ENCODE peak calls at places on chromosomes 4 and X, in six cellular contexts. One of them, this sample, is unnamed.

GRCh38 chr4:683982-684571 is 4.9 kb downstream of the SLC49A3 start:
- DNase-seq in HepG2: peak; percentile 63
- DNase-seq in K562: peak; percentile 69
- DNase-seq in H1: no peak
- DNase-seq in SK-N-SH: peak; percentile 90
- DNase-seq in GM12878: no peak
- DNase-seq in this sample: no peak

GRCh38 chr4:83552924-83553323 is 17.0 kb downstream of the GPAT3 start:
- DNase-seq in HepG2: no peak
- DNase-seq in H1: no peak
- DNase-seq in GM12878: no peak
- DNase-seq in K562: no peak
- DNase-seq in SK-N-SH: no peak
- DNase-seq in this sample: peak; percentile 52

GRCh38 chr4:2792711-2793577 is at the start of gene SH3BP2:
- DNase-seq in GM12878: no peak
- DNase-seq in H1: no peak
- DNase-seq in SK-N-SH: peak; percentile 96
- DNase-seq in HepG2: peak; percentile 63
- DNase-seq in K562: peak; percentile 97
- DNase-seq in this sample: peak; percentile 47

GRCh38 chrX:70354726-70355125 is 64.8 kb downstream of the KIF4A start:
- DNase-seq in SK-N-SH: no peak
- DNase-seq in HepG2: no peak
- DNase-seq in GM12878: no peak
- DNase-seq in K562: no peak
- DNase-seq in H1: no peak
- DNase-seq in this sample: no peak

GRCh38 chrX:10197597-10198210 is 40.9 kb downstream of the CLCN4 start:
- DNase-seq in K562: no peak
- DNase-seq in GM12878: no peak
- DNase-seq in H1: no peak
- DNase-seq in HepG2: no peak
- DNase-seq in SK-N-SH: no peak
- DNase-seq in this sample: no peak

GRCh38 chrX:12954981-12955380 is 19.9 kb upstream of the TMSB4X start:
- DNase-seq in SK-N-SH: no peak
- DNase-seq in H1: no peak
- DNase-seq in K562: no peak
- DNase-seq in GM12878: no peak
- DNase-seq in HepG2: no peak
- DNase-seq in this sample: no peak

GRCh38 chr4:85005865-85006377 is 39.4 kb upstream of the WDFY3 start:
- DNase-seq in GM12878: no peak
- DNase-seq in H1: no peak
- DNase-seq in K562: no peak
- DNase-seq in HepG2: no peak
- DNase-seq in SK-N-SH: no peak
- DNase-seq in this sample: no peak

GRCh38 chr4:96784336-96784735 is 944.4 kb downstream of the PDHA2 start:
- DNase-seq in HepG2: no peak
- DNase-seq in K562: no peak
- DNase-seq in GM12878: no peak
- DNase-seq in SK-N-SH: no peak
- DNase-seq in H1: no peak
- DNase-seq in this sample: no peak

GRCh38 chr4:67288964-67289363 is 256.3 kb downstream of the CENPC start:
- DNase-seq in SK-N-SH: peak; percentile 34
- DNase-seq in GM12878: no peak
- DNase-seq in K562: peak; percentile 21
- DNase-seq in HepG2: peak; percentile 14
- DNase-seq in H1: peak; percentile 46
- DNase-seq in this sample: peak; percentile 24

GRCh38 chr4:7398788-7399432 is 35.8 kb downstream of the PSAPL1 start:
- DNase-seq in SK-N-SH: no peak
- DNase-seq in HepG2: no peak
- DNase-seq in GM12878: no peak
- DNase-seq in K562: no peak
- DNase-seq in H1: no peak
- DNase-seq in this sample: no peak

GRCh38 chrX:125289920-125290319 is 29.8 kb upstream of the TEX13C start:
- DNase-seq in H1: no peak
- DNase-seq in HepG2: no peak
- DNase-seq in SK-N-SH: no peak
- DNase-seq in GM12878: no peak
- DNase-seq in K562: no peak
- DNase-seq in this sample: no peak

GRCh38 chr4:143185253-143186107 is 763 bp downstream of the USP38 start:
- DNase-seq in GM12878: no peak
- DNase-seq in SK-N-SH: peak; percentile 6
- DNase-seq in H1: no peak
- DNase-seq in K562: no peak
- DNase-seq in HepG2: peak; percentile 16
- DNase-seq in this sample: peak; percentile 23

GRCh38 chr4:85968945-85969830 is 390.7 kb downstream of the MAPK10 start:
- DNase-seq in K562: no peak
- DNase-seq in SK-N-SH: peak; percentile 31
- DNase-seq in GM12878: no peak
- DNase-seq in H1: no peak
- DNase-seq in HepG2: peak; percentile 33
- DNase-seq in this sample: peak; percentile 35

GRCh38 chrX:153770606-153771175 is 6.6 kb downstream of the PLXNB3 start:
- DNase-seq in HepG2: no peak
- DNase-seq in K562: no peak
- DNase-seq in H1: no peak
- DNase-seq in SK-N-SH: peak; percentile 25
- DNase-seq in GM12878: no peak
- DNase-seq in this sample: no peak

GRCh38 chr4:7995866-7996265 is 56.2 kb upstream of the AFAP1 start:
- DNase-seq in H1: no peak
- DNase-seq in GM12878: no peak
- DNase-seq in HepG2: no peak
- DNase-seq in K562: no peak
- DNase-seq in SK-N-SH: no peak
- DNase-seq in this sample: no peak

GRCh38 chrX:111164728-111165127 is 68.7 kb downstream of the PAK3 start:
- DNase-seq in HepG2: no peak
- DNase-seq in K562: peak; percentile 3
- DNase-seq in H1: no peak
- DNase-seq in SK-N-SH: peak; percentile 2
- DNase-seq in GM12878: no peak
- DNase-seq in this sample: peak; percentile 8

GRCh38 chrX:3712870-3713224 is 602 bp downstream of the PRKX start:
- DNase-seq in K562: peak; percentile 38
- DNase-seq in HepG2: no peak
- DNase-seq in GM12878: no peak
- DNase-seq in SK-N-SH: no peak
- DNase-seq in H1: no peak
- DNase-seq in this sample: no peak

GRCh38 chr4:141131738-141132688 is 1.3 kb downstream of the RNF150 start:
- DNase-seq in H1: no peak
- DNase-seq in K562: no peak
- DNase-seq in GM12878: no peak
- DNase-seq in HepG2: no peak
- DNase-seq in SK-N-SH: no peak
- DNase-seq in this sample: no peak

GRCh38 chr4:87038837-87039715 is 104.3 kb downstream of the AFF1 start:
- DNase-seq in K562: no peak
- DNase-seq in HepG2: no peak
- DNase-seq in H1: no peak
- DNase-seq in GM12878: no peak
- DNase-seq in SK-N-SH: peak; percentile 59
- DNase-seq in this sample: peak; percentile 60

DNA sequence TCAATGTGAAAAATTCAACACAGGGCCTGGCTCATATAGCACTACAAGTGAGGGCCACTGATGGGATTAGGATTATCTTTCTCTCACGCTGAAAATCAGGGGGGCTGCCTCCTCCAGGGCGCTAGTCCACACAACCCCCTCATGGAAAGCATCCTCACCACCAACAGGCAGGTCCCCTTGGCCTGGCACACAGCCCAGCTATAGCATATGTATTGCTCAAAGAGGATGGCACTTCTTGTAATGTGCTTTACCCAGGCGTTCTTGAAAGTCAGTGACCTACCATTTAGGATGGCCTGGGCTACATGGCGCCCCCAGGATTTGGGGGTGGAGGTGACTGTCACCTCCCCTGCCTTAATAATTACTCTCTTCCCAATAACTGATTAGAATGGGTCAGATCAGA is 71.0 kb upstream of the LSM6 start:
- DNase-seq in GM12878: no peak
- DNase-seq in HepG2: no peak
- DNase-seq in SK-N-SH: no peak
- DNase-seq in K562: no peak
- DNase-seq in H1: no peak
- DNase-seq in this sample: no peak
- TF ChIP-seq CHD2 in GM12878: no peak
- TF ChIP-seq CHD2 in HepG2: no peak
- TF ChIP-seq CHD2 in SK-N-SH: no peak
- TF ChIP-seq CHD2 in K562: no peak
- TF ChIP-seq CHD2 in H1: no peak
- TF ChIP-seq CHD2 in this sample: no peak

GRCh38 chrX:25343060-25343459 is 327.3 kb upstream of the ARX start:
- DNase-seq in H1: no peak
- DNase-seq in SK-N-SH: no peak
- DNase-seq in HepG2: no peak
- DNase-seq in K562: no peak
- DNase-seq in GM12878: no peak
- DNase-seq in this sample: no peak
- TF ChIP-seq CHD2 in H1: no peak
- TF ChIP-seq CHD2 in SK-N-SH: no peak
- TF ChIP-seq CHD2 in HepG2: no peak
- TF ChIP-seq CHD2 in K562: no peak
- TF ChIP-seq CHD2 in GM12878: no peak
- TF ChIP-seq CHD2 in this sample: no peak

GRCh38 chr4:152748619-152749018 is 30.9 kb downstream of the TIGD4 start:
- DNase-seq in SK-N-SH: no peak
- DNase-seq in H1: no peak
- DNase-seq in K562: no peak
- DNase-seq in HepG2: no peak
- DNase-seq in GM12878: no peak
- DNase-seq in this sample: no peak
- TF ChIP-seq CHD2 in SK-N-SH: no peak
- TF ChIP-seq CHD2 in H1: no peak
- TF ChIP-seq CHD2 in K562: no peak
- TF ChIP-seq CHD2 in HepG2: no peak
- TF ChIP-seq CHD2 in GM12878: no peak
- TF ChIP-seq CHD2 in this sample: no peak

GRCh38 chr4:15809473-15809872 is 31.3 kb downstream of the CD38 start:
- DNase-seq in SK-N-SH: no peak
- DNase-seq in HepG2: no peak
- DNase-seq in K562: no peak
- DNase-seq in GM12878: no peak
- DNase-seq in H1: no peak
- DNase-seq in this sample: no peak

GRCh38 chr4:15809058-15809457 is 30.9 kb downstream of the CD38 start:
- DNase-seq in K562: no peak
- DNase-seq in HepG2: no peak
- DNase-seq in H1: no peak
- DNase-seq in SK-N-SH: no peak
- DNase-seq in GM12878: peak; percentile 45
- DNase-seq in this sample: no peak

GRCh38 chr4:15811703-15812325 is 33.7 kb downstream of the CD38 start:
- DNase-seq in K562: no peak
- DNase-seq in HepG2: no peak
- DNase-seq in SK-N-SH: no peak
- DNase-seq in GM12878: no peak
- DNase-seq in H1: no peak
- DNase-seq in this sample: no peak

GRCh38 chr4:15805583-15806517 is 27.7 kb downstream of the CD38 start:
- DNase-seq in GM12878: peak; percentile 48
- DNase-seq in H1: no peak
- DNase-seq in K562: peak; percentile 54
- DNase-seq in HepG2: peak; percentile 53
- DNase-seq in SK-N-SH: peak; percentile 39
- DNase-seq in this sample: peak; percentile 17
- TF ChIP-seq CHD2 in GM12878: no peak
- TF ChIP-seq CHD2 in H1: no peak
- TF ChIP-seq CHD2 in K562: no peak
- TF ChIP-seq CHD2 in HepG2: no peak
- TF ChIP-seq CHD2 in SK-N-SH: no peak
- TF ChIP-seq CHD2 in this sample: no peak

GRCh38 chr4:148315049-148315448 is 127.2 kb downstream of the NR3C2 start:
- DNase-seq in GM12878: no peak
- DNase-seq in SK-N-SH: no peak
- DNase-seq in HepG2: no peak
- DNase-seq in H1: no peak
- DNase-seq in K562: no peak
- DNase-seq in this sample: no peak
- TF ChIP-seq CHD2 in GM12878: no peak
- TF ChIP-seq CHD2 in SK-N-SH: no peak
- TF ChIP-seq CHD2 in HepG2: no peak
- TF ChIP-seq CHD2 in H1: no peak
- TF ChIP-seq CHD2 in K562: no peak
- TF ChIP-seq CHD2 in this sample: no peak

GRCh38 chr4:158630893-158631292 is 40.8 kb downstream of the C4orf46 start:
- DNase-seq in GM12878: no peak
- DNase-seq in HepG2: no peak
- DNase-seq in H1: no peak
- DNase-seq in SK-N-SH: no peak
- DNase-seq in K562: no peak
- DNase-seq in this sample: no peak
- TF ChIP-seq CHD2 in GM12878: no peak
- TF ChIP-seq CHD2 in HepG2: no peak
- TF ChIP-seq CHD2 in H1: no peak
- TF ChIP-seq CHD2 in SK-N-SH: no peak
- TF ChIP-seq CHD2 in K562: no peak
- TF ChIP-seq CHD2 in this sample: no peak

GRCh38 chrX:103398321-103398937 is 22.1 kb downstream of the BEX3 start:
- DNase-seq in GM12878: no peak
- DNase-seq in HepG2: peak; percentile 34
- DNase-seq in SK-N-SH: no peak
- DNase-seq in H1: no peak
- DNase-seq in K562: peak; percentile 15
- DNase-seq in this sample: peak; percentile 64
- TF ChIP-seq CHD2 in GM12878: no peak
- TF ChIP-seq CHD2 in HepG2: no peak
- TF ChIP-seq CHD2 in SK-N-SH: no peak
- TF ChIP-seq CHD2 in H1: no peak
- TF ChIP-seq CHD2 in K562: no peak
- TF ChIP-seq CHD2 in this sample: no peak

DNA sequence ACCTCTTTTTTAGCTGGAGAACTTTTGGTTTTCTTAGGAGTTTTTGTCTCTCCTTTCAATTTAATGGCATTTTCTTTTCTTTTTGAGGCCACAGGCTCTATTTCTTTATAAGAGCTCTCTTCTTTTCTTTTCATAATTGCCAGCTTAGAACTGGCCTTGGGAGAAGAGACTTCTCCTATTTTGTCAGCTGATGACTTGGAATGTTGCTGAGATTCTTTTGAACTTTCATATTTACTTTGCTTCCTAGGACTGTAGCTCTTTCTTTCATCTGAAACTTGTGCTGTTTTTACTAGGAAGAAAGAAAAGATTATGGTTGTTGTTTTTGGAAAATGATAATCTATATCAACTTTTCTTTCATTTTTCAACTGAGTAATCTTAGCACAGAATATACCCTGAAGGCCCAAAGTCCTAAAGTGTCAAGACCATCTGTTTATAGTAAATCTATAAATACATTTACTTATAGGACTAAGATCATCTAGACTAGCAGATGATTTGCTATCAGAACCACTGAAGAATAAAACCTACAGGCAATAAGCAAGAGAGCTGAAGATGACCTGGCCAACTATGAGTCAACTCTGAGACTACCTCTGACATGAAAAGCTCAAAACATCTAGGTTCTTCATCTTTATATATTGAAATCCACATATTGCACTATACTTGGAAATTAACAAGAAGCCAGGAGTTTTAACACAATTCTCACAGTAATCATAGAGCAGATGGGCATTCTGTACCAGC is 45.6 kb downstream of the RFC1 start:
- DNase-seq in GM12878: no peak
- DNase-seq in H1: no peak
- DNase-seq in K562: no peak
- DNase-seq in SK-N-SH: no peak
- DNase-seq in HepG2: no peak
- DNase-seq in this sample: no peak
- TF ChIP-seq CHD2 in GM12878: no peak
- TF ChIP-seq CHD2 in H1: no peak
- TF ChIP-seq CHD2 in K562: no peak
- TF ChIP-seq CHD2 in SK-N-SH: no peak
- TF ChIP-seq CHD2 in HepG2: no peak
- TF ChIP-seq CHD2 in this sample: no peak